ENCODE peak calls at places on chromosomes 12 and 14, in four cellular contexts. W is esophagus squamous epithelium, U is mesendoderm, J is tibial artery. O is an unnamed sample.

GRCh38 chr12:122517877-122518276 is 8.9 kb downstream of the RSRC2 start:
- DNase-seq in W (no peak), U (no peak), J (no peak), O (no peak)

GRCh38 chr12:79560165-79560889 is 130.4 kb downstream of the PAWR start:
- DNase-seq in W (no peak), U (no peak), J (no peak), O (no peak)

GRCh38 chr12:66753810-66754209 is 74.9 kb upstream of the GRIP1 start:
- DNase-seq in W (no peak), U (no peak), J (no peak), O (no peak)

GRCh38 chr12:946656-947055 is 2.8 kb downstream of the RAD52 start:
- DNase-seq in W (no peak), U (no peak), J (no peak), O (no peak)

GRCh38 chr12:70044170-70044569 is 199.1 kb upstream of the CNOT2 start:
- DNase-seq in W (no peak), U (no peak), J (no peak), O (no peak)

GRCh38 chr12:32483499-32483898 is 84.1 kb downstream of the FGD4 start:
- DNase-seq in W (no peak), U (no peak), J (peak; percentile 24), O (no peak)

GRCh38 chr12:19778111-19778688 is 338.9 kb downstream of the AEBP2 start:
- DNase-seq in W (no peak), U (no peak), J (no peak), O (no peak)

GRCh38 chr14:69321601-69322330 is 61.8 kb downstream of the GALNT16 start:
- DNase-seq in W (no peak), U (no peak), J (peak; percentile 13), O (no peak)

GRCh38 chr12:88309546-88309945 is 167.4 kb downstream of the TMTC3 start:
- DNase-seq in W (no peak), U (no peak), J (no peak), O (no peak)

GRCh38 chr12:52615208-52615868 is 3.0 kb downstream of the KRT73 start:
- DNase-seq in W (no peak), U (no peak), J (no peak), O (no peak)

GRCh38 chr12:15227004-15227679 is 5.9 kb upstream of the RERG start:
- DNase-seq in W (no peak), U (peak; percentile 69), J (peak; percentile 63), O (peak; percentile 26)

GRCh38 chr12:96720363-96720705 is 186.7 kb upstream of the NEDD1 start:
- DNase-seq in W (no peak), U (peak; percentile 2), J (no peak), O (peak; percentile 24)

GRCh38 chr14:98182385-98183055 is 1089.5 kb downstream of the BCL11B start:
- DNase-seq in W (no peak), U (no peak), J (no peak), O (no peak)

GRCh38 chr12:70243510-70244331 is 488 bp downstream of the CNOT2 start:
- DNase-seq in W (peak; percentile 33), U (peak; percentile 85), J (peak; percentile 67), O (peak; percentile 89)

GRCh38 chr14:59026086-59026485 is 162.4 kb upstream of the DAAM1 start:
- DNase-seq in W (no peak), U (no peak), J (no peak), O (no peak)

GRCh38 chr12:119259483-119259882 is 75.0 kb upstream of the CCDC60 start:
- DNase-seq in W (no peak), U (no peak), J (no peak), O (no peak)

GRCh38 chr12:49059385-49060232 is 985 bp downstream of the KMT2D start:
- DNase-seq in W (no peak), U (peak; percentile 57), J (no peak), O (peak; percentile 88)

GRCh38 chr12:25771062-25771461 is 187.4 kb upstream of the RASSF8 start:
- DNase-seq in W (no peak), U (no peak), J (no peak), O (no peak)

GRCh38 chr12:22687677-22688076 is 62.7 kb downstream of the ETNK1 start:
- DNase-seq in W (no peak), U (no peak), J (no peak), O (no peak)

GRCh38 chr12:131905640-131906091 is 11.2 kb downstream of the ULK1 start:
- DNase-seq in W (no peak), U (no peak), J (no peak), O (no peak)

GRCh38 chr12:3129301-3130052 is 52.3 kb downstream of the TSPAN9 start:
- DNase-seq in W (no peak), U (no peak), J (no peak), O (no peak)

GRCh38 chr12:75805905-75806304 is 225.7 kb downstream of the PHLDA1 start:
- DNase-seq in W (no peak), U (no peak), J (no peak), O (no peak)

GRCh38 chr14:69553221-69553620 is 21.4 kb downstream of the CCDC177 start:
- DNase-seq in W (no peak), U (no peak), J (no peak), O (no peak)

GRCh38 chr12:14322403-14322802 is 43.1 kb upstream of the ATF7IP start:
- DNase-seq in W (no peak), U (no peak), J (no peak), O (no peak)

DNA sequence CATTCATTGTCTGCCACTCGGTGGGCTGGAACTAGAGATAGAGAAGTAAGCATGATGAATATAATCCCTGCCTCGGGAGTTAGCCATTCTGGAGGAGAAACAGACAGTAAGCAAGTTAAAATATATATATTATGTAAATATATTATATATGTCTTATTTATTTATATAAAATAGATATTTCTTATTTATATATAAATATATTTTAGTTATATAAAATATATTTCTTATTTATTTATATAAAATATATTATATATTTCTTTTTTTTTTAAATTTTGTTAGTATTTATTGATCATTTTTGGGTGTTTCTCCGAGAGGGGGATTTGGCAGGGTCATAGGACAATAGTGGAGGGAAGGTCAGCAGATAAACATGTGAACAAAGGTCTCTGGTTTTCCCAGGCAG is 78.1 kb upstream of the TBX5 start:
- DNase-seq in W (no peak), U (no peak), J (no peak), O (no peak)
- H3K36me3 ChIP-seq in W (no peaks in the 10 kb centered on the region), U (no peaks in the 10 kb centered on the region), J (no peaks in the 10 kb centered on the region), O (no peaks in the 10 kb centered on the region)

DNA sequence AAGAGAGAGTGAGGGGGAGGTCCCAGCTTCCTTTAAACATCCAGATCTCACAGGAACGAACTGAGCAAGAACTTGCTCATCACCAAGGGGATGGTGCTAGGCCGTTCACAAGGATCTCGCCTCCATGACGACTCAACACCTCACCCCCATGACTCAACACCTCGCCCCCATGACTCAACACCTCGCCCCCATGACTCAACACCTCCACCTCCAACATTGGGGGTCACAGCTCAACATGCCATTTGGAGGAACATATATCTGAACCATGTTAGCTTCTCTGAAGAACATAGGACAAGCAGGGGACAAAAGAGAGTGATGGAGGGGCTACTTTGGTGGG is 66.0 kb upstream of the LHX5 start:
- DNase-seq in W (no peak), U (peak; percentile 48), J (no peak), O (no peak)
- H3K27me3 ChIP-seq in W (no peaks in the 10 kb centered on the region), U (no peaks in the 10 kb centered on the region), J (peaks cover 33% of the 10 kb centered on the region), O (no peaks in the 10 kb centered on the region)

GRCh38 chr14:63203618-63204406 is 431 bp upstream of the RHOJ start:
- DNase-seq in W (peak; percentile 7), U (peak; percentile 92), J (peak; percentile 74), O (peak; percentile 12)
- H3K36me3 ChIP-seq in W (no peaks in the 10 kb centered on the region), U (no peaks in the 10 kb centered on the region), J (no peaks in the 10 kb centered on the region), O (no peaks in the 10 kb centered on the region)

DNA sequence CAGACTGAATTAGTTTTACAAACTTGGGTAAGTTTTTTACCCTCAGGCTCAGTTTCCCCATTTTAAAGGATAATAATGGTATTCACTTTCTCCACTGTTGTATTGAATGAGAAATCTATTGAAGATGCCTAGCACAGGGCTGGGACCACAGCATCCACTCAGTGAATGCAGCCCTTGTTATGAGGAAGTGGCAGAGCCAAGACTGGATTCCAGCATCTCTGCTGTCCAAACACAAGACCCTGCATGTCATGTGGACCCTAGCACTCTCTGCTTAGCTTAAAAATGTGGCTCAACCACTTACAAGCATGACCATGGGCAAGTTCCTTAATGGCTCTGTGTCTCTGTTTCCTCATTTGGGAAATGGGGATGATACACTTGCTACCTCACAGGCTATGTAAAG is 24.1 kb upstream of the TRIM9 start:
- DNase-seq in W (no peak), U (no peak), J (no peak), O (no peak)
- H3K27me3 ChIP-seq in W (no peaks in the 10 kb centered on the region), U (no peaks in the 10 kb centered on the region), J (no peaks in the 10 kb centered on the region), O (no peaks in the 10 kb centered on the region)

DNA sequence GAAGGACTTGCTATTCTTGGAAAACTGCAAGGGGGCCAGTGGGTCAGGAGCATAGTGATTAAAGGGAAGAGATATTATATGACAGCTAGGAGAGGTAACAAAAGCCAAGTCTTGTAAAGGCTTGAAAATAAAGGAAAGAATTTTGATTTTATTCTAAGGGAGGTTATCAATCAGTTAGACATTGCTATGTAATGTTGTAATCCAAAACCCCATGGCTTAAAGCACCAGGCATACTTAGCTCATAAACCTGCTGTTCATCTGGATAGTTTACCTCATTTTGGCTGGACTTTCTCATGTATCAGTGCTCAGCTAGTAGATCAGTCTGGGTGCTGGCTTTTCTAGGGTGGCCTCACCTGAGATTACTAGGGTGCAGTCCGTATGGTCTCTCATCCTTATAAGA is 680.9 kb upstream of the LMO3 start:
- DNase-seq in W (no peak), U (no peak), J (no peak), O (no peak)
- H3K36me3 ChIP-seq in W (no peaks in the 10 kb centered on the region), U (no peaks in the 10 kb centered on the region), J (no peaks in the 10 kb centered on the region), O (no peaks in the 10 kb centered on the region)

GRCh38 chr14:99838555-99839193 is 45.5 kb downstream of the EML1 start:
- DNase-seq in W (no peak), U (peak; percentile 95), J (no peak), O (no peak)

GRCh38 chr14:99840774-99841305 is 47.6 kb downstream of the EML1 start:
- DNase-seq in W (no peak), U (no peak), J (no peak), O (no peak)

GRCh38 chr14:99839696-99840095 is 46.5 kb downstream of the EML1 start:
- DNase-seq in W (no peak), U (no peak), J (no peak), O (no peak)

GRCh38 chr14:99840265-99840664 is 47.1 kb downstream of the EML1 start:
- DNase-seq in W (no peak), U (no peak), J (no peak), O (no peak)

GRCh38 chr14:99837822-99838221 is 44.6 kb downstream of the EML1 start:
- DNase-seq in W (no peak), U (no peak), J (no peak), O (no peak)
- H3K27me3 ChIP-seq in W (no peaks in the 10 kb centered on the region), U (no peaks in the 10 kb centered on the region), J (no peaks in the 10 kb centered on the region), O (no peaks in the 10 kb centered on the region)